ENCODE peak calls at places on chromosomes 11 and 22, in five cellular contexts. V, P, H, B and D are unnamed samples.

GRCh38 chr11:34021977-34022735 is 29.4 kb upstream of the CAPRIN1 start:
- DNase-seq in V (no peak), H (no peak), B (no peak), P (no peak), D (no peak)

GRCh38 chr11:71282581-71283351 is 30.4 kb upstream of the SHANK2 start:
- DNase-seq in B (no peak), H (no peak), P (no peak), V (no peak), D (no peak)

GRCh38 chr11:67062526-67063373 is 6.1 kb downstream of the RHOD start:
- DNase-seq in V (no peak), B (no peak), H (no peak), P (no peak), D (no peak)

GRCh38 chr22:47192651-47193437 is 430.4 kb downstream of the TBC1D22A start:
- DNase-seq in V (peak; percentile 35), P (no peak), B (peak; percentile 77), H (no peak), D (no peak)

GRCh38 chr22:29443452-29443851 is 5.1 kb downstream of the RFPL1 start:
- DNase-seq in B (no peak), V (no peak), P (no peak), H (no peak), D (no peak)

GRCh38 chr11:76808158-76808557 is 25.0 kb downstream of the TSKU start:
- DNase-seq in V (no peak), H (no peak), P (no peak), B (no peak), D (no peak)

GRCh38 chr11:13110929-13111812 is 102.1 kb downstream of the RASSF10 start:
- DNase-seq in B (no peak), H (no peak), P (peak; percentile 46), V (no peak), D (no peak)

GRCh38 chr11:2135018-2135569 is 4.1 kb downstream of the IGF2 start:
- DNase-seq in B (no peak), V (no peak), H (no peak), P (no peak), D (no peak)

GRCh38 chr11:47083913-47084312 is 92.8 kb downstream of the ARFGAP2 start:
- DNase-seq in V (no peak), P (no peak), B (no peak), H (no peak), D (no peak)

GRCh38 chr22:29093980-29094379 is 21.1 kb downstream of the KREMEN1 start:
- DNase-seq in H (no peak), B (no peak), P (no peak), V (no peak), D (no peak)

GRCh38 chr11:14380947-14381555 is 22.1 kb upstream of the RRAS2 start:
- DNase-seq in V (peak; percentile 87), H (peak; percentile 46), B (peak; percentile 77), P (peak; percentile 24), D (no peak)

GRCh38 chr22:29744902-29745301 is 21.9 kb downstream of the ZMAT5 start:
- DNase-seq in V (no peak), H (no peak), B (no peak), P (peak; percentile 82), D (no peak)

GRCh38 chr11:35337136-35337918 is 82.0 kb downstream of the SLC1A2 start:
- DNase-seq in H (no peak), V (no peak), P (no peak), B (no peak), D (no peak)

GRCh38 chr11:64068705-64069400 is 33.1 kb downstream of the FLRT1 start:
- DNase-seq in V (no peak), H (no peak), B (no peak), P (no peak), D (no peak)

GRCh38 chr11:131460931-131461330 is 90.5 kb downstream of the NTM start:
- DNase-seq in P (no peak), V (no peak), H (no peak), B (no peak), D (no peak)

GRCh38 chr11:69541501-69542313 is 60.2 kb downstream of the LINC01488 start:
- DNase-seq in P (no peak), H (no peak), V (no peak), B (no peak), D (no peak)

GRCh38 chr11:72598901-72599300 is 75.3 kb downstream of the PDE2A start:
- DNase-seq in V (no peak), H (no peak), P (no peak), B (no peak), D (no peak)

GRCh38 chr22:40328551-40328950 is 17.7 kb upstream of the ADSL start:
- DNase-seq in P (no peak), H (no peak), V (no peak), B (no peak), D (no peak)

GRCh38 chr11:2576536-2576935 is 123.3 kb downstream of the KCNQ1OT1 start:
- DNase-seq in H (no peak), P (no peak), V (no peak), B (no peak), D (no peak)